ENCODE peak calls at places on chromosomes 13 and 19, in ten cellular contexts. W is uterus; B is ovary; Z is tibial artery; H is heart left ventricle; R is WERI-Rb-1; X is body of pancreas; E is Caco-2; N is CD8-positive, alpha-beta T cell; L is hepatocyte. I is an unnamed sample.

GRCh38 chr19:21588202-21588601 is 82.8 kb downstream of the ZNF429 start:
- DNase-seq in B (no peak), Z (no peak), X (peak; percentile 49), H (no peak), W (no peak), L (no peak), N (no peak), R (no peak), E (no peak), I (no peak)

GRCh38 chr13:26401578-26402021 is 147.7 kb downstream of the CDK8 start:
- DNase-seq in E (no peak), L (no peak), X (no peak), B (no peak), N (no peak), Z (no peak), W (no peak), H (no peak), R (no peak), I (no peak)

GRCh38 chr19:5718579-5719273 is 1.2 kb downstream of the LONP1 start:
- DNase-seq in L (peak; percentile 70), Z (no peak), W (no peak), X (peak; percentile 25), E (no peak), N (no peak), R (no peak), H (no peak), B (no peak), I (no peak)

GRCh38 chr19:18450934-18451836 is 13.3 kb upstream of the ISYNA1 start:
- DNase-seq in Z (peak; percentile 83), E (peak; percentile 80), L (peak; percentile 89), X (peak; percentile 88), W (peak; percentile 90), B (peak; percentile 94), R (peak; percentile 89), N (peak; percentile 94), H (peak; percentile 88), I (peak; percentile 87)

GRCh38 chr19:11551603-11552235 is 7.3 kb downstream of the ELOF1 start:
- DNase-seq in N (no peak), W (peak; percentile 76), B (peak; percentile 60), L (no peak), H (no peak), E (no peak), R (peak; percentile 38), X (no peak), Z (peak; percentile 39), I (no peak)

GRCh38 chr13:83765796-83766195 is 116.5 kb downstream of the SLITRK1 start:
- DNase-seq in W (no peak), E (no peak), N (no peak), B (no peak), H (no peak), Z (no peak), R (no peak), X (no peak), L (no peak), I (no peak)

GRCh38 chr19:10762656-10763055 is 44.8 kb downstream of the DNM2 start:
- DNase-seq in X (no peak), B (no peak), E (peak; percentile 62), W (no peak), L (no peak), N (no peak), H (peak; percentile 67), Z (no peak), R (no peak), I (no peak)

GRCh38 chr19:50036905-50037304 is 11.1 kb downstream of the ZNF473 start:
- DNase-seq in B (no peak), L (no peak), W (no peak), R (no peak), E (no peak), X (no peak), Z (no peak), N (no peak), H (no peak), I (no peak)

GRCh38 chr13:38902551-38902950 is 88.1 kb downstream of the STOML3 start:
- DNase-seq in X (no peak), L (no peak), Z (no peak), E (no peak), N (no peak), R (no peak), H (no peak), W (no peak), B (no peak), I (no peak)

GRCh38 chr19:38917921-38918491 is 6.0 kb upstream of the CCER2 start:
- DNase-seq in W (no peak), E (peak; percentile 72), L (peak; percentile 43), Z (no peak), N (no peak), H (peak; percentile 23), R (peak; percentile 77), B (no peak), X (no peak), I (no peak)

GRCh38 chr13:102276479-102276878 is 125.4 kb downstream of the FGF14 start:
- DNase-seq in B (no peak), R (no peak), N (no peak), E (no peak), H (no peak), W (no peak), L (no peak), Z (no peak), X (no peak), I (no peak)

GRCh38 chr13:41974262-41974900 is 13.5 kb upstream of the VWA8 start:
- DNase-seq in W (no peak), B (no peak), H (no peak), Z (no peak), N (no peak), R (no peak), X (no peak), E (no peak), L (no peak), I (no peak)

GRCh38 chr19:14073232-14073924 is 792 bp downstream of the MISP3 start:
- DNase-seq in R (peak; percentile 67), L (peak; percentile 91), X (peak; percentile 81), N (peak; percentile 87), H (peak; percentile 80), Z (peak; percentile 62), E (peak; percentile 54), B (peak; percentile 78), W (peak; percentile 69), I (peak; percentile 71)

GRCh38 chr19:10268077-10268476 is 2.8 kb upstream of the ICAM1 start:
- DNase-seq in R (no peak), N (no peak), E (no peak), B (no peak), H (peak; percentile 69), L (no peak), X (no peak), W (no peak), Z (peak; percentile 52), I (no peak)

GRCh38 chr13:77863037-77863630 is 55.5 kb downstream of the EDNRB start:
- DNase-seq in L (no peak), N (no peak), Z (no peak), R (no peak), X (no peak), E (no peak), B (no peak), H (no peak), W (no peak), I (no peak)

GRCh38 chr19:53192771-53193533 is at the start of gene ZNF665:
- DNase-seq in X (peak; percentile 89), W (peak; percentile 85), E (peak; percentile 82), R (peak; percentile 91), L (peak; percentile 93), Z (peak; percentile 87), H (peak; percentile 93), B (peak; percentile 85), N (peak; percentile 83), I (peak; percentile 94)

GRCh38 chr19:53193534-53194222 is 520 bp upstream of the ZNF665 start:
- DNase-seq in W (no peak), Z (no peak), X (no peak), B (no peak), R (peak; percentile 23), L (peak; percentile 10), N (no peak), H (no peak), E (no peak), I (no peak)

GRCh38 chr19:53195265-53195879 is 2.2 kb upstream of the ZNF665 start:
- DNase-seq in Z (peak; percentile 81), R (peak; percentile 77), L (peak; percentile 90), N (peak; percentile 79), X (peak; percentile 83), E (peak; percentile 68), H (peak; percentile 68), B (peak; percentile 78), W (peak; percentile 80), I (peak; percentile 85)

GRCh38 chr19:53196777-53197396 is 3.7 kb upstream of the ZNF665 start:
- DNase-seq in W (peak; percentile 99), N (peak; percentile 97), R (peak; percentile 97), H (peak; percentile 99), Z (peak; percentile 95), L (peak; percentile 99), E (peak; percentile 92), X (peak; percentile 99), B (peak; percentile 99), I (peak; percentile 95)
- H3K4me3 ChIP-seq in W (peak overlapping the region; percentile 93), N (peak overlapping the region; percentile 99), R (peak overlapping the region; percentile 98), H (peak overlapping the region; percentile 69), Z (peak overlapping the region; percentile 76), L (peak overlapping the region; percentile 86), E (peak overlapping the region; percentile 73), X (peak overlapping the region; percentile 74), B (peak overlapping the region; percentile 64), I (peak overlapping the region; percentile 87)

GRCh38 chr19:52566121-52566520 is 4.0 kb upstream of the ZNF701 start:
- DNase-seq in W (no peak), E (no peak), Z (no peak), H (no peak), X (no peak), B (no peak), R (no peak), L (no peak), N (no peak), I (no peak)

GRCh38 chr19:52567921-52568320 is 2.2 kb upstream of the ZNF701 start:
- DNase-seq in N (no peak), B (no peak), X (no peak), R (no peak), E (no peak), Z (no peak), L (no peak), W (no peak), H (no peak), I (no peak)

GRCh38 chr19:52566588-52566987 is 3.5 kb upstream of the ZNF701 start:
- DNase-seq in N (no peak), E (no peak), X (no peak), B (no peak), Z (no peak), L (peak; percentile 39), R (no peak), H (no peak), W (no peak), I (no peak)

GRCh38 chr19:52570005-52570861 is at the start of gene ZNF701:
- DNase-seq in E (peak; percentile 96), W (peak; percentile 98), L (peak; percentile 97), X (peak; percentile 92), B (peak; percentile 99), R (peak; percentile 94), Z (peak; percentile 95), N (peak; percentile 97), H (peak; percentile 96), I (peak; percentile 96)
- TF ChIP-seq CTCF in E (peak; percentile 42), W (peak; percentile 56), L (no peak), X (peak; percentile 43), B (peak; percentile 58), R (no peak), Z (peak; percentile 34), N (peak; percentile 30), H (peak; percentile 37), I (no peak)

GRCh38 chr13:113506871-113507388 is 16.4 kb upstream of the DCUN1D2 start:
- DNase-seq in B (no peak), N (no peak), E (no peak), H (no peak), L (no peak), W (no peak), X (no peak), Z (no peak), R (no peak), I (no peak)
- H3K36me3 ChIP-seq in B (no peaks in the 10 kb centered on the region), N (peaks cover 10% of the 10 kb centered on the region), E (peaks cover 3% of the 10 kb centered on the region), H (peaks cover 80% of the 10 kb centered on the region), L (no peaks in the 10 kb centered on the region), W (no peaks in the 10 kb centered on the region), X (peaks cover 14% of the 10 kb centered on the region), Z (peaks cover 55% of the 10 kb centered on the region), R (peaks cover 78% of the 10 kb centered on the region), I (peaks cover 49% of the 10 kb centered on the region)

GRCh38 chr19:16001481-16002312 is 52.9 kb downstream of the OR10H4 start:
- DNase-seq in N (peak; percentile 50), W (peak; percentile 46), X (peak; percentile 53), E (no peak), Z (no peak), H (no peak), B (no peak), R (no peak), L (no peak), I (peak; percentile 58)
- H3K4me3 ChIP-seq in N (peak overlapping the region; percentile 46), W (peak overlapping the region; percentile 39), X (no peak overlapping the region), E (no peak overlapping the region), Z (peak overlapping the region; percentile 50), H (peak overlapping the region; percentile 18), B (peak overlapping the region; percentile 42), R (no peak overlapping the region), L (no peak overlapping the region), I (peak overlapping the region; percentile 42)